ENCODE peak calls at places on chromosomes 3 and 15, in nine cellular contexts. U is activated CD4-positive, alpha-beta T cell treated with anti-CD3 and anti-CD28 coated beads, Interleukin-2, amount 10 ng/mL, durations not matched to agents 7 days and 5 days; H is A172; J is stimulated activated CD8-positive, alpha-beta memory T cell treated with anti-CD3 and anti-CD28 coated beads, Interleukin-4, amount 100 ng/mL, for 1 hour; Q is Calu3; T is retina; Z is EL; S is WTC11; E is keratinocyte. D is an unnamed sample.

GRCh38 chr3:17935217-17935616 is 192.8 kb upstream of the TBC1D5 start:
- DNase-seq in J (no peak), H (no peak), U (no peak), Q (no peak), E (no peak), Z (no peak), S (no peak), T (no peak), D (no peak)

GRCh38 chr15:41507820-41508290 is 5.8 kb downstream of the LTK start:
- DNase-seq in J (no peak), T (no peak), S (no peak), E (no peak), Z (no peak), U (no peak), Q (no peak), H (peak), D (no peak)

GRCh38 chr3:46736006-46736872 is 18.6 kb upstream of the PRSS50 start:
- DNase-seq in Q (no peak), H (no peak), T (no peak), S (no peak), E (no peak), J (no peak), Z (no peak), U (no peak), D (no peak)

GRCh38 chr15:25245801-25246622 is 192.8 kb downstream of the UBE3A start:
- DNase-seq in T (no peak), Q (no peak), U (no peak), J (no peak), E (no peak), H (no peak), S (peak), Z (no peak), D (no peak)

GRCh38 chr3:46070458-46071136 is 43.3 kb upstream of the XCR1 start:
- DNase-seq in H (no peak), Z (no peak), T (no peak), S (no peak), U (no peak), E (no peak), J (no peak), Q (no peak), D (no peak)

GRCh38 chr15:60737217-60737616 is 258.3 kb upstream of the ICE2 start:
- DNase-seq in Q (no peak), E (no peak), U (no peak), S (no peak), Z (no peak), H (no peak), J (no peak), T (no peak), D (peak)

GRCh38 chr15:52232327-52232726 is 41.1 kb upstream of the GNB5 start:
- DNase-seq in Q (no peak), Z (peak), U (no peak), H (no peak), T (no peak), J (no peak), E (no peak), S (no peak), D (no peak)

GRCh38 chr3:193231201-193231600 is 9.8 kb upstream of the PLAAT1 start:
- DNase-seq in Q (no peak), Z (no peak), E (no peak), U (no peak), H (no peak), J (no peak), S (no peak), T (no peak), D (no peak)

GRCh38 chr15:90697180-90697579 is 20.0 kb upstream of the BLM start:
- DNase-seq in Q (no peak), S (no peak), H (no peak), E (no peak), Z (no peak), T (no peak), U (peak), J (no peak), D (no peak)

GRCh38 chr15:31148622-31149505 is 47.3 kb upstream of the TRPM1 start:
- DNase-seq in E (no peak), Q (no peak), T (peak), S (no peak), H (no peak), J (no peak), U (no peak), Z (no peak), D (peak)

GRCh38 chr3:107431298-107432012 is 54.2 kb downstream of the CCDC54 start:
- DNase-seq in Z (peak), T (peak), J (no peak), S (peak), U (peak), Q (peak), E (no peak), H (peak), D (peak)

GRCh38 chr3:139110072-139110830 is 65.6 kb upstream of the PRR23C start:
- DNase-seq in H (no peak), U (no peak), T (no peak), Q (no peak), Z (no peak), E (no peak), S (no peak), J (no peak), D (no peak)

GRCh38 chr3:33717616-33717865 is 513 bp downstream of the CLASP2 start:
- DNase-seq in E (no peak), U (peak), J (no peak), Q (peak), T (no peak), H (peak), Z (peak), S (peak), D (peak)

GRCh38 chr3:127064391-127065137 is 81.6 kb downstream of the PLXNA1 start:
- DNase-seq in E (no peak), Z (peak), T (no peak), H (peak), U (no peak), Q (no peak), S (no peak), J (no peak), D (no peak)

GRCh38 chr3:66144792-66145733 is 75.7 kb upstream of the SLC25A26 start:
- DNase-seq in E (no peak), J (no peak), H (no peak), T (no peak), Z (peak), U (no peak), Q (peak), S (no peak), D (no peak)

GRCh38 chr3:194871864-194872668 is 186.4 kb downstream of the FAM43A start:
- DNase-seq in S (no peak), Q (peak), H (peak), U (no peak), J (no peak), T (no peak), Z (peak), E (peak), D (no peak)

GRCh38 chr15:42611532-42611931 is 36.1 kb downstream of the STARD9 start:
- DNase-seq in S (no peak), T (no peak), H (no peak), E (no peak), U (no peak), Q (no peak), Z (no peak), J (no peak), D (no peak)